ENCODE peak calls at places on chromosomes 1 and 21, in ten cellular contexts. One of them, this sample, is unnamed.

GRCh38 chr1:3749512-3749911 is 2.7 kb upstream of the CCDC27 start:
- DNase-seq in mucosa of gallbladder: no peak
- DNase-seq in NCI-H446 treated with DMSO at 0.1 percent for 48 hours: no peak
- DNase-seq in Calu3: no peak
- DNase-seq in H9: no peak
- DNase-seq in hippocampal formation: no peak
- DNase-seq in neural progenitor cell: no peak
- DNase-seq in T-cell: no peak
- DNase-seq in activated CD8-positive, alpha-beta memory T cell treated with anti-CD3 and anti-CD28 coated beads for 1 hour: no peak
- DNase-seq in foreskin fibroblast: no peak
- DNase-seq in this sample: no peak

GRCh38 chr1:220824031-220824989 is 37.6 kb downstream of the MTARC1 start:
- DNase-seq in mucosa of gallbladder: no peak
- DNase-seq in NCI-H446 treated with DMSO at 0.1 percent for 48 hours: no peak
- DNase-seq in Calu3: no peak
- DNase-seq in H9: no peak
- DNase-seq in hippocampal formation: no peak
- DNase-seq in neural progenitor cell: no peak
- DNase-seq in T-cell: no peak
- DNase-seq in activated CD8-positive, alpha-beta memory T cell treated with anti-CD3 and anti-CD28 coated beads for 1 hour: no peak
- DNase-seq in foreskin fibroblast: no peak
- DNase-seq in this sample: no peak

GRCh38 chr1:110726755-110727154 is 52.0 kb upstream of the KCNA3 start:
- DNase-seq in mucosa of gallbladder: no peak
- DNase-seq in NCI-H446 treated with DMSO at 0.1 percent for 48 hours: no peak
- DNase-seq in Calu3: no peak
- DNase-seq in H9: no peak
- DNase-seq in hippocampal formation: no peak
- DNase-seq in neural progenitor cell: no peak
- DNase-seq in T-cell: no peak
- DNase-seq in activated CD8-positive, alpha-beta memory T cell treated with anti-CD3 and anti-CD28 coated beads for 1 hour: no peak
- DNase-seq in foreskin fibroblast: no peak
- DNase-seq in this sample: no peak

GRCh38 chr1:247407180-247407616 is 8.8 kb upstream of the NLRP3 start:
- DNase-seq in mucosa of gallbladder: no peak
- DNase-seq in NCI-H446 treated with DMSO at 0.1 percent for 48 hours: no peak
- DNase-seq in Calu3: no peak
- DNase-seq in H9: no peak
- DNase-seq in hippocampal formation: no peak
- DNase-seq in neural progenitor cell: no peak
- DNase-seq in T-cell: peak
- DNase-seq in activated CD8-positive, alpha-beta memory T cell treated with anti-CD3 and anti-CD28 coated beads for 1 hour: peak
- DNase-seq in foreskin fibroblast: no peak
- DNase-seq in this sample: no peak

GRCh38 chr21:26659181-26659580 is 86.1 kb upstream of the CYYR1 start:
- DNase-seq in mucosa of gallbladder: no peak
- DNase-seq in NCI-H446 treated with DMSO at 0.1 percent for 48 hours: no peak
- DNase-seq in Calu3: no peak
- DNase-seq in H9: no peak
- DNase-seq in hippocampal formation: no peak
- DNase-seq in neural progenitor cell: no peak
- DNase-seq in T-cell: no peak
- DNase-seq in activated CD8-positive, alpha-beta memory T cell treated with anti-CD3 and anti-CD28 coated beads for 1 hour: no peak
- DNase-seq in foreskin fibroblast: peak
- DNase-seq in this sample: no peak

GRCh38 chr21:44764319-44765230 is 37.0 kb downstream of the UBE2G2 start:
- DNase-seq in mucosa of gallbladder: no peak
- DNase-seq in NCI-H446 treated with DMSO at 0.1 percent for 48 hours: no peak
- DNase-seq in Calu3: no peak
- DNase-seq in H9: no peak
- DNase-seq in hippocampal formation: no peak
- DNase-seq in neural progenitor cell: peak
- DNase-seq in T-cell: no peak
- DNase-seq in activated CD8-positive, alpha-beta memory T cell treated with anti-CD3 and anti-CD28 coated beads for 1 hour: no peak
- DNase-seq in foreskin fibroblast: peak
- DNase-seq in this sample: peak

GRCh38 chr1:66331641-66332523 is 202.1 kb upstream of the SGIP1 start:
- DNase-seq in mucosa of gallbladder: peak
- DNase-seq in NCI-H446 treated with DMSO at 0.1 percent for 48 hours: no peak
- DNase-seq in Calu3: peak
- DNase-seq in H9: peak
- DNase-seq in hippocampal formation: peak
- DNase-seq in neural progenitor cell: peak
- DNase-seq in T-cell: peak
- DNase-seq in activated CD8-positive, alpha-beta memory T cell treated with anti-CD3 and anti-CD28 coated beads for 1 hour: peak
- DNase-seq in foreskin fibroblast: peak
- DNase-seq in this sample: peak

GRCh38 chr1:166902279-166902678 is 26.2 kb upstream of the TADA1 start:
- DNase-seq in mucosa of gallbladder: no peak
- DNase-seq in NCI-H446 treated with DMSO at 0.1 percent for 48 hours: no peak
- DNase-seq in Calu3: peak
- DNase-seq in H9: no peak
- DNase-seq in hippocampal formation: no peak
- DNase-seq in neural progenitor cell: no peak
- DNase-seq in T-cell: no peak
- DNase-seq in activated CD8-positive, alpha-beta memory T cell treated with anti-CD3 and anti-CD28 coated beads for 1 hour: no peak
- DNase-seq in foreskin fibroblast: peak
- DNase-seq in this sample: no peak

GRCh38 chr1:205739348-205740160 is 10.4 kb downstream of the NUCKS1 start:
- DNase-seq in mucosa of gallbladder: no peak
- DNase-seq in NCI-H446 treated with DMSO at 0.1 percent for 48 hours: no peak
- DNase-seq in Calu3: no peak
- DNase-seq in H9: no peak
- DNase-seq in hippocampal formation: no peak
- DNase-seq in neural progenitor cell: no peak
- DNase-seq in T-cell: no peak
- DNase-seq in activated CD8-positive, alpha-beta memory T cell treated with anti-CD3 and anti-CD28 coated beads for 1 hour: no peak
- DNase-seq in foreskin fibroblast: peak
- DNase-seq in this sample: no peak

GRCh38 chr1:62912028-62912638 is 128.2 kb downstream of the ATG4C start:
- DNase-seq in mucosa of gallbladder: no peak
- DNase-seq in NCI-H446 treated with DMSO at 0.1 percent for 48 hours: no peak
- DNase-seq in Calu3: peak
- DNase-seq in H9: no peak
- DNase-seq in hippocampal formation: no peak
- DNase-seq in neural progenitor cell: peak
- DNase-seq in T-cell: no peak
- DNase-seq in activated CD8-positive, alpha-beta memory T cell treated with anti-CD3 and anti-CD28 coated beads for 1 hour: no peak
- DNase-seq in foreskin fibroblast: peak
- DNase-seq in this sample: peak

GRCh38 chr1:15618685-15619525 is 1.6 kb downstream of the DDI2 start:
- DNase-seq in mucosa of gallbladder: no peak
- DNase-seq in NCI-H446 treated with DMSO at 0.1 percent for 48 hours: no peak
- DNase-seq in Calu3: no peak
- DNase-seq in H9: no peak
- DNase-seq in hippocampal formation: no peak
- DNase-seq in neural progenitor cell: no peak
- DNase-seq in T-cell: no peak
- DNase-seq in activated CD8-positive, alpha-beta memory T cell treated with anti-CD3 and anti-CD28 coated beads for 1 hour: no peak
- DNase-seq in foreskin fibroblast: peak
- DNase-seq in this sample: no peak

GRCh38 chr1:245859510-245860114 is 647.5 kb downstream of the SMYD3 start:
- DNase-seq in mucosa of gallbladder: no peak
- DNase-seq in NCI-H446 treated with DMSO at 0.1 percent for 48 hours: no peak
- DNase-seq in Calu3: no peak
- DNase-seq in H9: no peak
- DNase-seq in hippocampal formation: no peak
- DNase-seq in neural progenitor cell: no peak
- DNase-seq in T-cell: no peak
- DNase-seq in activated CD8-positive, alpha-beta memory T cell treated with anti-CD3 and anti-CD28 coated beads for 1 hour: no peak
- DNase-seq in foreskin fibroblast: peak
- DNase-seq in this sample: no peak

GRCh38 chr1:165543651-165544452 is at the start of gene LRRC52:
- DNase-seq in mucosa of gallbladder: peak
- DNase-seq in NCI-H446 treated with DMSO at 0.1 percent for 48 hours: no peak
- DNase-seq in Calu3: peak
- DNase-seq in H9: peak
- DNase-seq in hippocampal formation: peak
- DNase-seq in neural progenitor cell: peak
- DNase-seq in T-cell: no peak
- DNase-seq in activated CD8-positive, alpha-beta memory T cell treated with anti-CD3 and anti-CD28 coated beads for 1 hour: no peak
- DNase-seq in foreskin fibroblast: no peak
- DNase-seq in this sample: peak

This sample was measured in iPS-NIHi11.